ENCODE peak calls at places on chromosomes 5 and 9, in four cellular contexts. D is IMR-90, Z is GM18507, I is ecto neural progenitor cell. K is an unnamed sample.

GRCh38 chr9:123063172-123063508 is 29.7 kb downstream of the GPR21 start:
- DNase-seq in D (peak; percentile 76), Z (no peak), I (no peak), K (no peak)

GRCh38 chr9:133057006-133057405 is 4.8 kb upstream of the CEL start:
- DNase-seq in D (no peak), Z (no peak), I (no peak), K (no peak)

GRCh38 chr5:84379749-84380148 is 4.9 kb downstream of the EDIL3 start:
- DNase-seq in D (peak; percentile 56), Z (no peak), I (no peak), K (no peak)

GRCh38 chr5:39186722-39187539 is 32.4 kb downstream of the FYB1 start:
- DNase-seq in D (no peak), Z (no peak), I (no peak), K (no peak)

GRCh38 chr5:531749-532315 is 7.6 kb upstream of the SLC9A3 start:
- DNase-seq in D (no peak), Z (no peak), I (no peak), K (no peak)

GRCh38 chr9:78566948-78567675 is 270.2 kb downstream of the PSAT1 start:
- DNase-seq in D (peak; percentile 74), Z (no peak), I (peak; percentile 2), K (no peak)

GRCh38 chr9:133978226-133979123 is 13.6 kb downstream of the VAV2 start:
- DNase-seq in D (no peak), Z (no peak), I (no peak), K (no peak)

GRCh38 chr9:128249914-128250838 is 25.6 kb downstream of the GOLGA2 start:
- DNase-seq in D (peak; percentile 33), Z (peak; percentile 92), I (peak; percentile 98), K (no peak)

GRCh38 chr5:33457124-33457523 is 16.4 kb downstream of the TARS1 start:
- DNase-seq in D (peak; percentile 9), Z (no peak), I (no peak), K (no peak)

GRCh38 chr9:93156475-93157008 is 22.5 kb upstream of the NINJ1 start:
- DNase-seq in D (no peak), Z (no peak), I (no peak), K (no peak)

GRCh38 chr5:143066556-143067281 is 296.5 kb downstream of the ARHGAP26 start:
- DNase-seq in D (no peak), Z (no peak), I (no peak), K (no peak)

GRCh38 chr5:97764700-97765099 is 581.7 kb upstream of the RIOK2 start:
- DNase-seq in D (peak; percentile 94), Z (no peak), I (no peak), K (no peak)

GRCh38 chr5:53934126-53934856 is 373.9 kb downstream of the NDUFS4 start:
- DNase-seq in D (peak; percentile 75), Z (no peak), I (no peak), K (no peak)

GRCh38 chr9:33419904-33420303 is 17.5 kb upstream of the AQP7 start:
- DNase-seq in D (no peak), Z (no peak), I (no peak), K (no peak)

GRCh38 chr5:2607622-2608021 is 143.9 kb downstream of the IRX2 start:
- DNase-seq in D (no peak), Z (no peak), I (no peak), K (no peak)

GRCh38 chr9:91451431-91452270 is 28.0 kb upstream of the NFIL3 start:
- DNase-seq in D (peak; percentile 28), Z (no peak), I (no peak), K (no peak)

GRCh38 chr9:134177624-134178393 is 13.4 kb upstream of the RNU6ATAC start:
- DNase-seq in D (no peak), Z (no peak), I (no peak), K (no peak)

GRCh38 chr9:7042124-7042523 is 284.4 kb downstream of the KDM4C start:
- DNase-seq in D (peak; percentile 12), Z (no peak), I (no peak), K (no peak)

GRCh38 chr9:130985606-130986162 is 23.3 kb upstream of the LAMC3 start:
- DNase-seq in D (no peak), Z (no peak), I (no peak), K (no peak)

GRCh38 chr9:111743275-111743674 is 51.5 kb downstream of the SHOC1 start:
- DNase-seq in D (peak; percentile 86), Z (no peak), I (no peak), K (no peak)

GRCh38 chr5:137635521-137635921 is 100.4 kb downstream of the KLHL3 start:
- DNase-seq in D (peak; percentile 4), Z (no peak), I (no peak), K (no peak)

GRCh38 chr5:107605596-107606125 is 65.1 kb downstream of the EFNA5 start:
- DNase-seq in D (no peak), Z (no peak), I (no peak), K (no peak)

GRCh38 chr5:119302916-119303897 is 52.6 kb upstream of the TNFAIP8 start:
- DNase-seq in D (peak; percentile 99), Z (no peak), I (no peak), K (no peak)

GRCh38 chr9:17587113-17587512 is 8.2 kb downstream of the SH3GL2 start:
- DNase-seq in D (no peak), Z (no peak), I (no peak), K (no peak)

GRCh38 chr5:203246-203645 is 12.0 kb downstream of the LRRC14B start:
- DNase-seq in D (no peak), Z (no peak), I (no peak), K (no peak)

GRCh38 chr5:142881727-142882126 is 111.5 kb downstream of the ARHGAP26 start:
- DNase-seq in D (no peak), Z (no peak), I (no peak), K (no peak)

GRCh38 chr9:118659011-118659410 is 710.2 kb downstream of the BRINP1 start:
- DNase-seq in D (no peak), Z (no peak), I (no peak), K (no peak)

GRCh38 chr5:150410524-150411244 is 2.0 kb downstream of the CD74 start:
- DNase-seq in D (peak; percentile 74), Z (no peak), I (no peak), K (peak; percentile 47)

GRCh38 chr5:76850543-76851140 is 828 bp downstream of the S100Z start:
- DNase-seq in D (no peak), Z (no peak), I (no peak), K (no peak)

GRCh38 chr9:76863832-76864231 is 42.1 kb downstream of the PRUNE2 start:
- DNase-seq in D (no peak), Z (no peak), I (no peak), K (no peak)

K was measured in substantia nigra.